ENCODE peak calls at places on chromosome 16, in four cellular contexts. One of them, this sample, is unnamed.

GRCh38 chr16:3650631-3651265 is 3.7 kb upstream of the DNASE1 start:
- DNase-seq in HepG2: no peak
- DNase-seq in WTC11: peak; percentile 8
- DNase-seq in K562: no peak
- DNase-seq in this sample: no peak

GRCh38 chr16:66899310-66899944 is 19.1 kb downstream of the PDP2 start:
- DNase-seq in HepG2: no peak
- DNase-seq in WTC11: no peak
- DNase-seq in K562: no peak
- DNase-seq in this sample: no peak

GRCh38 chr16:68509381-68509780 is 29.7 kb upstream of the ZFP90 start:
- DNase-seq in HepG2: no peak
- DNase-seq in WTC11: no peak
- DNase-seq in K562: no peak
- DNase-seq in this sample: no peak

GRCh38 chr16:49639739-49640388 is 216.0 kb downstream of the ZNF423 start:
- DNase-seq in HepG2: peak; percentile 56
- DNase-seq in WTC11: peak; percentile 51
- DNase-seq in K562: no peak
- DNase-seq in this sample: peak; percentile 16

GRCh38 chr16:66547101-66547989 is 2.6 kb downstream of the TK2 start:
- DNase-seq in HepG2: no peak
- DNase-seq in WTC11: no peak
- DNase-seq in K562: no peak
- DNase-seq in this sample: no peak

GRCh38 chr16:49436181-49436580 is 62.6 kb downstream of the C16orf78 start:
- DNase-seq in HepG2: no peak
- DNase-seq in WTC11: no peak
- DNase-seq in K562: no peak
- DNase-seq in this sample: no peak

GRCh38 chr16:78034530-78034929 is 12.2 kb downstream of the CLEC3A start:
- DNase-seq in HepG2: no peak
- DNase-seq in WTC11: no peak
- DNase-seq in K562: no peak
- DNase-seq in this sample: no peak

GRCh38 chr16:10200823-10201571 is 18.8 kb upstream of the GRIN2A start:
- DNase-seq in HepG2: no peak
- DNase-seq in WTC11: no peak
- DNase-seq in K562: no peak
- DNase-seq in this sample: no peak

GRCh38 chr16:24729967-24730815 is 740 bp downstream of the TNRC6A start:
- DNase-seq in HepG2: no peak
- DNase-seq in WTC11: peak; percentile 30
- DNase-seq in K562: peak; percentile 63
- DNase-seq in this sample: peak; percentile 56

GRCh38 chr16:28156031-28156680 is 55.6 kb downstream of the XPO6 start:
- DNase-seq in HepG2: no peak
- DNase-seq in WTC11: no peak
- DNase-seq in K562: no peak
- DNase-seq in this sample: no peak

GRCh38 chr16:19609359-19609758 is 53.9 kb downstream of the VPS35L start:
- DNase-seq in HepG2: no peak
- DNase-seq in WTC11: no peak
- DNase-seq in K562: peak; percentile 34
- DNase-seq in this sample: no peak

GRCh38 chr16:10849736-10850477 is 27.1 kb upstream of the CIITA start:
- DNase-seq in HepG2: no peak
- DNase-seq in WTC11: no peak
- DNase-seq in K562: no peak
- DNase-seq in this sample: no peak

GRCh38 chr16:68908000-68908313 is 64.6 kb downstream of the TANGO6 start:
- DNase-seq in HepG2: no peak
- DNase-seq in WTC11: no peak
- DNase-seq in K562: no peak
- DNase-seq in this sample: no peak

GRCh38 chr16:14286381-14287230 is 215.5 kb downstream of the MRTFB start:
- DNase-seq in HepG2: no peak
- DNase-seq in WTC11: peak; percentile 44
- DNase-seq in K562: no peak
- DNase-seq in this sample: no peak

GRCh38 chr16:67431805-67432476 is 1.0 kb downstream of the HSD11B2 start:
- DNase-seq in HepG2: no peak
- DNase-seq in WTC11: peak; percentile 44
- DNase-seq in K562: no peak
- DNase-seq in this sample: no peak

GRCh38 chr16:88116121-88116900 is 165.1 kb downstream of the BANP start:
- DNase-seq in HepG2: no peak
- DNase-seq in WTC11: no peak
- DNase-seq in K562: no peak
- DNase-seq in this sample: no peak

GRCh38 chr16:69113216-69113615 is 7.8 kb downstream of the HAS3 start:
- DNase-seq in HepG2: no peak
- DNase-seq in WTC11: peak; percentile 6
- DNase-seq in K562: no peak
- DNase-seq in this sample: no peak

GRCh38 chr16:49468611-49469322 is 95.2 kb downstream of the C16orf78 start:
- DNase-seq in HepG2: no peak
- DNase-seq in WTC11: no peak
- DNase-seq in K562: no peak
- DNase-seq in this sample: no peak

GRCh38 chr16:74522160-74522559 is 84.8 kb downstream of the GLG1 start:
- DNase-seq in HepG2: no peak
- DNase-seq in WTC11: no peak
- DNase-seq in K562: no peak
- DNase-seq in this sample: no peak

GRCh38 chr16:424033-424622 is 1.3 kb upstream of the RAB11FIP3 start:
- DNase-seq in HepG2: peak; percentile 30
- DNase-seq in WTC11: no peak
- DNase-seq in K562: no peak
- DNase-seq in this sample: no peak

GRCh38 chr16:20620003-20620402 is 43.8 kb upstream of the ACSM2B start:
- DNase-seq in HepG2: no peak
- DNase-seq in WTC11: no peak
- DNase-seq in K562: no peak
- DNase-seq in this sample: no peak

GRCh38 chr16:20613471-20613887 is 37.3 kb upstream of the ACSM2B start:
- DNase-seq in HepG2: no peak
- DNase-seq in WTC11: no peak
- DNase-seq in K562: no peak
- DNase-seq in this sample: no peak

GRCh38 chr16:20614201-20615141 is 38.3 kb upstream of the ACSM2B start:
- DNase-seq in HepG2: no peak
- DNase-seq in WTC11: no peak
- DNase-seq in K562: no peak
- DNase-seq in this sample: no peak

GRCh38 chr16:20620770-20621169 is 44.6 kb upstream of the ACSM2B start:
- DNase-seq in HepG2: no peak
- DNase-seq in WTC11: no peak
- DNase-seq in K562: no peak
- DNase-seq in this sample: no peak

DNA sequence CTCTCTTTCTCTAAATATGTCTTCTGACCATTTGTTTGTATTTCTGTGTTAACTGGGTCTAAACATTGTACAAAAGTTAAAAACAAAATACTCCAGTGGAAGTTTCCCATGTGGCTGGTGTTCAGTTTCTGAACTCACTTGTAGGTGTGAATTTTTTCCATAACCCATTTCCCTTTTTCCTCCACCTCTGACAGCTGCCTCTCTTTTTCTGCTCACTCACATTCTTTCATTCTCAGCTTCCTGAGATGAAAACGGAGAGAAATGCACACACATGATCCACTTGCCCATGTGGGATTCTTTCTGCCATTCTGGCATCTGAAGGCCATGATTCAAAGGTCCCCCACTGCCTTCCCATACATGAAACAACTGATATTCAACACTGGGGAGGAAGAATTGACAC is 41.1 kb upstream of the ACSM2B start:
- DNase-seq in HepG2: no peak
- DNase-seq in WTC11: no peak
- DNase-seq in K562: no peak
- DNase-seq in this sample: no peak
- TF ChIP-seq ELF4 in HepG2: no peak
- TF ChIP-seq ELF4 in WTC11: no peak
- TF ChIP-seq ELF4 in K562: no peak
- TF ChIP-seq ELF4 in this sample: no peak

GRCh38 chr16:84891149-84891795 is 71.5 kb downstream of the CRISPLD2 start:
- DNase-seq in HepG2: no peak
- DNase-seq in WTC11: no peak
- DNase-seq in K562: no peak
- DNase-seq in this sample: no peak
- TF ChIP-seq SP1 in HepG2: no peak
- TF ChIP-seq SP1 in WTC11: no peak
- TF ChIP-seq SP1 in K562: no peak
- TF ChIP-seq SP1 in this sample: no peak

GRCh38 chr16:54512461-54512860 is 225.9 kb upstream of the IRX3 start:
- DNase-seq in HepG2: no peak
- DNase-seq in WTC11: no peak
- DNase-seq in K562: no peak
- DNase-seq in this sample: no peak
- TF ChIP-seq ELF4 in HepG2: no peak
- TF ChIP-seq ELF4 in WTC11: no peak
- TF ChIP-seq ELF4 in K562: no peak
- TF ChIP-seq ELF4 in this sample: no peak

GRCh38 chr16:81509404-81509803 is 64.8 kb downstream of the CMIP start:
- DNase-seq in HepG2: no peak
- DNase-seq in WTC11: no peak
- DNase-seq in K562: no peak
- DNase-seq in this sample: no peak

GRCh38 chr16:81500833-81501521 is 56.4 kb downstream of the CMIP start:
- DNase-seq in HepG2: no peak
- DNase-seq in WTC11: no peak
- DNase-seq in K562: no peak
- DNase-seq in this sample: no peak

GRCh38 chr16:81502396-81503060 is 57.9 kb downstream of the CMIP start:
- DNase-seq in HepG2: no peak
- DNase-seq in WTC11: no peak
- DNase-seq in K562: no peak
- DNase-seq in this sample: no peak

GRCh38 chr16:81510016-81510415 is 65.4 kb downstream of the CMIP start:
- DNase-seq in HepG2: no peak
- DNase-seq in WTC11: no peak
- DNase-seq in K562: no peak
- DNase-seq in this sample: no peak

GRCh38 chr16:81505011-81505660 is 60.5 kb downstream of the CMIP start:
- DNase-seq in HepG2: no peak
- DNase-seq in WTC11: no peak
- DNase-seq in K562: peak; percentile 96
- DNase-seq in this sample: peak; percentile 27
- TF ChIP-seq SP1 in HepG2: no peak
- TF ChIP-seq SP1 in WTC11: no peak
- TF ChIP-seq SP1 in K562: no peak
- TF ChIP-seq SP1 in this sample: no peak